ENCODE peak calls at places on chromosomes 6 and 20, in ten cellular contexts. P is AG09319, Q is epithelial cell of esophagus, G is left cardiac atrium, T is T-helper 1 cell, B is ACHN, I is non-pigmented ciliary epithelial cell, D is NCI-H1092 treated with DMSO at 0.1 percent for 48 hours, Z is fibroblast of gingiva, H is A673. Y is an unnamed sample.

GRCh38 chr6:56757585-56757984 is 114.9 kb upstream of the DST start:
- DNase-seq in P (no peak), Q (peak), G (no peak), T (no peak), B (peak), I (no peak), D (no peak), Z (peak), H (peak), Y (no peak)

GRCh38 chr6:16855460-16855859 is 94.2 kb upstream of the ATXN1 start:
- DNase-seq in P (no peak), Q (no peak), G (no peak), T (no peak), B (no peak), I (no peak), D (no peak), Z (no peak), H (no peak), Y (no peak)

GRCh38 chr6:16761469-16762264 is 407 bp upstream of the ATXN1 start:
- DNase-seq in P (peak), Q (peak), G (peak), T (peak), B (peak), I (no peak), D (peak), Z (peak), H (peak), Y (peak)

GRCh38 chr6:104860221-104860620 is 502 bp upstream of the HACE1 start:
- DNase-seq in P (no peak), Q (peak), G (no peak), T (no peak), B (no peak), I (no peak), D (no peak), Z (no peak), H (no peak), Y (no peak)

GRCh38 chr6:21780601-21781000 is 187.1 kb downstream of the SOX4 start:
- DNase-seq in P (no peak), Q (no peak), G (no peak), T (no peak), B (no peak), I (no peak), D (no peak), Z (no peak), H (no peak), Y (no peak)

GRCh38 chr6:36245572-36246031 is 24.3 kb upstream of the PNPLA1 start:
- DNase-seq in P (no peak), Q (no peak), G (no peak), T (no peak), B (no peak), I (no peak), D (no peak), Z (no peak), H (no peak), Y (no peak)

GRCh38 chr20:16125810-16126209 is 447.4 kb downstream of the KIF16B start:
- DNase-seq in P (peak), Q (peak), G (no peak), T (no peak), B (no peak), I (no peak), D (no peak), Z (peak), H (no peak), Y (no peak)

GRCh38 chr6:111642463-111643158 is 36.9 kb upstream of the TRAF3IP2 start:
- DNase-seq in P (peak), Q (peak), G (peak), T (peak), B (peak), I (no peak), D (peak), Z (peak), H (peak), Y (peak)

GRCh38 chr20:49630396-49630951 is 62.5 kb upstream of the PTGIS start:
- DNase-seq in P (no peak), Q (no peak), G (no peak), T (no peak), B (no peak), I (no peak), D (no peak), Z (no peak), H (no peak), Y (no peak)